ENCODE peak calls at places on chromosomes 1 and 21, in seven cellular contexts. F, C, U, H, N, X and S are unnamed samples.

GRCh38 chr1:168421399-168422004 is 122.3 kb downstream of the XCL2 start:
- DNase-seq in X (no peak), H (no peak), N (no peak), F (no peak), C (no peak), U (no peak), S (no peak)

GRCh38 chr1:2206813-2207488 is 12.4 kb upstream of the FAAP20 start:
- DNase-seq in F (no peak), U (no peak), C (no peak), H (no peak), N (no peak), X (no peak), S (no peak)

GRCh38 chr1:84611091-84611490 is 36.9 kb upstream of the CTBS start:
- DNase-seq in C (no peak), N (no peak), U (no peak), H (no peak), F (no peak), X (no peak), S (no peak)

GRCh38 chr1:63877816-63878215 is 104.0 kb downstream of the ROR1 start:
- DNase-seq in N (no peak), C (no peak), X (no peak), H (no peak), U (peak), F (no peak), S (no peak)

GRCh38 chr1:12436817-12437599 is 181.0 kb downstream of the DHRS3 start:
- DNase-seq in F (no peak), C (no peak), H (no peak), X (no peak), U (no peak), N (no peak), S (no peak)

GRCh38 chr1:29811247-29811646 is 574.9 kb downstream of the PTPRU start:
- DNase-seq in N (no peak), C (no peak), F (no peak), H (no peak), X (no peak), U (no peak), S (no peak)

GRCh38 chr1:71414229-71414628 is 333.4 kb upstream of the ZRANB2 start:
- DNase-seq in C (no peak), X (no peak), F (no peak), U (no peak), N (no peak), H (no peak), S (no peak)

GRCh38 chr21:44519346-44520325 is 20.4 kb downstream of the KRTAP10-1 start:
- DNase-seq in X (no peak), U (no peak), C (no peak), N (no peak), H (no peak), F (peak), S (no peak)

GRCh38 chr1:40332695-40333094 is 15.6 kb upstream of the COL9A2 start:
- DNase-seq in F (no peak), H (no peak), U (no peak), N (no peak), C (no peak), X (no peak), S (no peak)

GRCh38 chr1:207745285-207745684 is 6.6 kb upstream of the CD46 start:
- DNase-seq in X (no peak), N (no peak), U (no peak), H (no peak), F (no peak), C (no peak), S (no peak)

GRCh38 chr1:31570228-31570627 is 6.1 kb upstream of the TINAGL1 start:
- DNase-seq in U (no peak), X (no peak), H (no peak), N (no peak), C (no peak), F (no peak), S (no peak)